ENCODE peak calls at places on chromosomes 5 and 9, in ten cellular contexts. E is uterus, I is breast epithelium, G is heart right ventricle, K is IMR-90, X is fibroblast of pulmonary artery, T is AG04450, C is BE2C, Q is retinal pigment epithelial cell, H is brain microvascular endothelial cell. F is an unnamed sample.

GRCh38 chr9:83384214-83384613 is 154.0 kb downstream of the FRMD3 start:
- DNase-seq in E (no peak), I (no peak), G (no peak), K (no peak), X (no peak), T (no peak), C (peak), Q (no peak), H (no peak), F (no peak)

GRCh38 chr5:82738681-82739080 is 338.5 kb downstream of the TMEM167A start:
- DNase-seq in E (no peak), I (no peak), G (no peak), K (no peak), X (no peak), T (no peak), C (no peak), Q (no peak), H (no peak), F (no peak)

GRCh38 chr5:169695919-169696490 is 58.9 kb downstream of the DOCK2 start:
- DNase-seq in E (no peak), I (no peak), G (no peak), K (peak), X (peak), T (peak), C (no peak), Q (peak), H (peak), F (peak)

GRCh38 chr9:99565203-99565602 is 256.5 kb upstream of the NR4A3 start:
- DNase-seq in E (no peak), I (no peak), G (peak), K (no peak), X (no peak), T (no peak), C (no peak), Q (no peak), H (no peak), F (no peak)

GRCh38 chr9:108609895-108610253 is 245.9 kb downstream of the ACTL7B start:
- DNase-seq in E (no peak), I (no peak), G (no peak), K (no peak), X (no peak), T (no peak), C (no peak), Q (peak), H (no peak), F (no peak)

GRCh38 chr9:37383393-37383792 is 39.1 kb upstream of the GRHPR start:
- DNase-seq in E (no peak), I (no peak), G (no peak), K (no peak), X (no peak), T (no peak), C (no peak), Q (no peak), H (no peak), F (no peak)

GRCh38 chr5:133332732-133333024 is 279.7 kb downstream of the FSTL4 start:
- DNase-seq in E (no peak), I (no peak), G (no peak), K (no peak), X (no peak), T (no peak), C (no peak), Q (no peak), H (no peak), F (no peak)

GRCh38 chr9:37611961-37612360 is 19.6 kb upstream of the TOMM5 start:
- DNase-seq in E (no peak), I (no peak), G (no peak), K (no peak), X (no peak), T (no peak), C (no peak), Q (no peak), H (no peak), F (no peak)

GRCh38 chr5:143118222-143118621 is 285.3 kb downstream of the NR3C1 start:
- DNase-seq in E (no peak), I (no peak), G (no peak), K (no peak), X (no peak), T (no peak), C (no peak), Q (no peak), H (no peak), F (peak)

GRCh38 chr5:149646564-149646963 is 65.3 kb downstream of the ARHGEF37 start:
- DNase-seq in E (no peak), I (no peak), G (no peak), K (peak), X (peak), T (no peak), C (peak), Q (no peak), H (peak), F (peak)

GRCh38 chr5:14193496-14193895 is 50.4 kb downstream of the TRIO start:
- DNase-seq in E (no peak), I (no peak), G (no peak), K (no peak), X (peak), T (no peak), C (no peak), Q (no peak), H (no peak), F (no peak)

GRCh38 chr5:170606939-170607338 is 103.1 kb downstream of the KCNIP1 start:
- DNase-seq in E (no peak), I (no peak), G (no peak), K (no peak), X (no peak), T (no peak), C (peak), Q (no peak), H (no peak), F (no peak)

GRCh38 chr5:44388504-44389409 is 463 bp downstream of the FGF10 start:
- DNase-seq in E (peak), I (no peak), G (peak), K (peak), X (peak), T (no peak), C (no peak), Q (no peak), H (no peak), F (peak)

GRCh38 chr5:14932902-14933475 is 61.4 kb upstream of the ANKH start:
- DNase-seq in E (no peak), I (no peak), G (no peak), K (peak), X (no peak), T (no peak), C (no peak), Q (no peak), H (no peak), F (peak)

GRCh38 chr9:138062196-138062595 is 184.6 kb downstream of the CACNA1B start:
- DNase-seq in E (no peak), I (peak), G (no peak), K (no peak), X (no peak), T (no peak), C (no peak), Q (no peak), H (no peak), F (no peak)

GRCh38 chr9:71703172-71703872 is 65.0 kb downstream of the CEMIP2 start:
- DNase-seq in E (no peak), I (no peak), G (no peak), K (no peak), X (peak), T (no peak), C (no peak), Q (no peak), H (no peak), F (peak)

GRCh38 chr9:111937781-111938426 is 41.3 kb downstream of the UGCG start:
- DNase-seq in E (peak), I (no peak), G (peak), K (peak), X (peak), T (no peak), C (no peak), Q (no peak), H (peak), F (no peak)

GRCh38 chr9:120109242-120109641 is 470.7 kb downstream of the CDK5RAP2 start:
- DNase-seq in E (no peak), I (no peak), G (no peak), K (no peak), X (no peak), T (no peak), C (peak), Q (no peak), H (no peak), F (no peak)

GRCh38 chr9:134189167-134189474 is 24.8 kb upstream of the RNU6ATAC start:
- DNase-seq in E (peak), I (no peak), G (no peak), K (no peak), X (no peak), T (no peak), C (peak), Q (no peak), H (no peak), F (no peak)

GRCh38 chr9:132485454-132485853 is 75.4 kb downstream of the CFAP77 start:
- DNase-seq in E (no peak), I (no peak), G (no peak), K (no peak), X (no peak), T (no peak), C (no peak), Q (no peak), H (no peak), F (no peak)

GRCh38 chr5:52869391-52869790 is 81.7 kb downstream of the ITGA1 start:
- DNase-seq in E (no peak), I (no peak), G (no peak), K (no peak), X (no peak), T (no peak), C (no peak), Q (no peak), H (no peak), F (no peak)

GRCh38 chr5:67003373-67003905 is 193.2 kb downstream of the CD180 start:
- DNase-seq in E (no peak), I (no peak), G (no peak), K (no peak), X (no peak), T (no peak), C (no peak), Q (no peak), H (no peak), F (no peak)

GRCh38 chr9:108562176-108562575 is 293.6 kb downstream of the ACTL7B start:
- DNase-seq in E (no peak), I (no peak), G (no peak), K (no peak), X (no peak), T (no peak), C (no peak), Q (no peak), H (no peak), F (peak)

DNA sequence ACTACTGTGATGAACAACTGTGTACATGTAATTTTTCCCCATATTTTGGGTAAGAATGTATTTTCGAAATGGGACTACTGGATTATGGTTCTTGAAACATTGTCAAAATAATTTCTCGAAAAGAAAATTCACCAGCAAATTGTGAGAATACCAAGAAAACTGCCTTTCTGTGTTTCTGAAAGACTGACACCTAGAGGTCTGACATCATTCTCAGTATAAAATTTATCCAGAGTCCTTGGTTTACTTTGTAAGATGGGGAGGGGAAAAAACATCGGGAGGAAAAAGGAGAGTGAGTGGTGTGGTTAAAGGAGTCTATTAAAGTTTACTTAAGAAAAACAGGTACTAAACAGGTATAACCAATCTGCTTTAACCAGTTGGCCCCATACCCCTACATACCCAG is 149.2 kb downstream of the CEP120 start:
- DNase-seq in E (no peak), I (no peak), G (no peak), K (no peak), X (no peak), T (no peak), C (no peak), Q (no peak), H (no peak), F (no peak)
- TF ChIP-seq CTCF in E (no peak), I (no peak), G (no peak), K (peak), X (peak), T (no peak), C (no peak), Q (peak), H (no peak), F (peak)

DNA sequence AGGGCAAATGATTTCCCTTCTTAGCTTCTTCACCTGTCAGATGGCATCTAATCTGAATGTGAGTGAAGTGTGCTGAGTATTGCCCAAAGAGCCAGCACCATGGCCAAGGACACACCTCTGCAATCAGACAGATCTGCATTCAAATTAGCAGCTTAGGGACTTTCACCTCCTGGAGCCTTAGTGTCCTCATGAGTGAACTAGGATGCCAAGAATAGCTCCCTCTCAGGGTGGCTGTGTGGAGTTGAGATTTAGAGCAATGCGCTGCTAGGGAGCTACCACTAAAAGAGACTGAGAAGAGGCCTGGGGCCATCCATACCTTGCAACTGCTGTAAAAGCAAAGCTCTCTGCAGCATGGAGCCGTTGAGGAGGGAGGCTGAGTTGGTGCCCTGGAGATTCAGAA is 1.4 kb downstream of the CIZ1 start:
- DNase-seq in E (no peak), I (no peak), G (no peak), K (no peak), X (no peak), T (no peak), C (no peak), Q (no peak), H (no peak), F (no peak)
- H3K4me3 ChIP-seq in E (no peak), I (peak), G (no peak), K (no peak), X (peak), T (peak), C (peak), Q (no peak), H (peak), F (no peak)

GRCh38 chr9:94919376-94920098 is 193.0 kb downstream of the AOPEP start:
- DNase-seq in E (peak), I (no peak), G (no peak), K (peak), X (peak), T (peak), C (no peak), Q (no peak), H (no peak), F (peak)

GRCh38 chr9:94920439-94920951 is 194.0 kb downstream of the AOPEP start:
- DNase-seq in E (peak), I (no peak), G (peak), K (peak), X (peak), T (peak), C (peak), Q (no peak), H (no peak), F (peak)

GRCh38 chr9:94922098-94922607 is 195.7 kb downstream of the AOPEP start:
- DNase-seq in E (peak), I (no peak), G (no peak), K (peak), X (peak), T (peak), C (no peak), Q (peak), H (peak), F (peak)

GRCh38 chr9:94921656-94922055 is 195.2 kb downstream of the AOPEP start:
- DNase-seq in E (no peak), I (no peak), G (no peak), K (no peak), X (no peak), T (no peak), C (no peak), Q (no peak), H (no peak), F (no peak)

GRCh38 chr9:94921072-94921471 is 194.6 kb downstream of the AOPEP start:
- DNase-seq in E (peak), I (no peak), G (no peak), K (peak), X (peak), T (no peak), C (peak), Q (no peak), H (peak), F (peak)
- TF ChIP-seq CTCF in E (no peak), I (no peak), G (no peak), K (no peak), X (no peak), T (no peak), C (no peak), Q (no peak), H (no peak), F (no peak)

GRCh38 chr9:34992376-34992951 is 2.9 kb downstream of the DNAJB5 start:
- DNase-seq in E (peak), I (no peak), G (peak), K (peak), X (peak), T (peak), C (peak), Q (peak), H (peak), F (peak)
- H3K4me3 ChIP-seq in E (no peak), I (no peak), G (no peak), K (no peak), X (no peak), T (peak), C (no peak), Q (no peak), H (peak), F (no peak)

GRCh38 chr5:1437452-1437851 is 7.8 kb downstream of the SLC6A3 start:
- DNase-seq in E (no peak), I (no peak), G (no peak), K (peak), X (peak), T (no peak), C (peak), Q (no peak), H (no peak), F (peak)

GRCh38 chr5:1437876-1438559 is 7.2 kb downstream of the SLC6A3 start:
- DNase-seq in E (no peak), I (no peak), G (no peak), K (no peak), X (no peak), T (no peak), C (no peak), Q (no peak), H (no peak), F (no peak)

GRCh38 chr5:1435369-1435768 is 9.9 kb downstream of the SLC6A3 start:
- DNase-seq in E (no peak), I (no peak), G (no peak), K (no peak), X (no peak), T (no peak), C (no peak), Q (no peak), H (no peak), F (no peak)

GRCh38 chr5:1436036-1436435 is 9.2 kb downstream of the SLC6A3 start:
- DNase-seq in E (no peak), I (no peak), G (no peak), K (no peak), X (no peak), T (no peak), C (no peak), Q (no peak), H (no peak), F (no peak)

GRCh38 chr5:1436681-1437080 is 8.6 kb downstream of the SLC6A3 start:
- DNase-seq in E (no peak), I (no peak), G (no peak), K (no peak), X (no peak), T (no peak), C (no peak), Q (no peak), H (no peak), F (no peak)
- TF ChIP-seq CTCF in E (no peak), I (no peak), G (no peak), K (no peak), X (no peak), T (no peak), C (no peak), Q (no peak), H (no peak), F (no peak)

GRCh38 chr9:136616948-136617695 is 45.6 kb upstream of the EGFL7 start:
- DNase-seq in E (no peak), I (no peak), G (peak), K (no peak), X (no peak), T (no peak), C (no peak), Q (no peak), H (no peak), F (no peak)

GRCh38 chr9:136620441-136621018 is 42.2 kb upstream of the EGFL7 start:
- DNase-seq in E (no peak), I (no peak), G (no peak), K (no peak), X (no peak), T (no peak), C (no peak), Q (no peak), H (no peak), F (no peak)

GRCh38 chr9:136617746-136618577 is 44.8 kb upstream of the EGFL7 start:
- DNase-seq in E (no peak), I (no peak), G (peak), K (no peak), X (no peak), T (no peak), C (no peak), Q (no peak), H (no peak), F (no peak)

GRCh38 chr9:136619742-136620440 is 42.8 kb upstream of the EGFL7 start:
- DNase-seq in E (no peak), I (no peak), G (peak), K (peak), X (no peak), T (no peak), C (no peak), Q (no peak), H (peak), F (no peak)

DNA sequence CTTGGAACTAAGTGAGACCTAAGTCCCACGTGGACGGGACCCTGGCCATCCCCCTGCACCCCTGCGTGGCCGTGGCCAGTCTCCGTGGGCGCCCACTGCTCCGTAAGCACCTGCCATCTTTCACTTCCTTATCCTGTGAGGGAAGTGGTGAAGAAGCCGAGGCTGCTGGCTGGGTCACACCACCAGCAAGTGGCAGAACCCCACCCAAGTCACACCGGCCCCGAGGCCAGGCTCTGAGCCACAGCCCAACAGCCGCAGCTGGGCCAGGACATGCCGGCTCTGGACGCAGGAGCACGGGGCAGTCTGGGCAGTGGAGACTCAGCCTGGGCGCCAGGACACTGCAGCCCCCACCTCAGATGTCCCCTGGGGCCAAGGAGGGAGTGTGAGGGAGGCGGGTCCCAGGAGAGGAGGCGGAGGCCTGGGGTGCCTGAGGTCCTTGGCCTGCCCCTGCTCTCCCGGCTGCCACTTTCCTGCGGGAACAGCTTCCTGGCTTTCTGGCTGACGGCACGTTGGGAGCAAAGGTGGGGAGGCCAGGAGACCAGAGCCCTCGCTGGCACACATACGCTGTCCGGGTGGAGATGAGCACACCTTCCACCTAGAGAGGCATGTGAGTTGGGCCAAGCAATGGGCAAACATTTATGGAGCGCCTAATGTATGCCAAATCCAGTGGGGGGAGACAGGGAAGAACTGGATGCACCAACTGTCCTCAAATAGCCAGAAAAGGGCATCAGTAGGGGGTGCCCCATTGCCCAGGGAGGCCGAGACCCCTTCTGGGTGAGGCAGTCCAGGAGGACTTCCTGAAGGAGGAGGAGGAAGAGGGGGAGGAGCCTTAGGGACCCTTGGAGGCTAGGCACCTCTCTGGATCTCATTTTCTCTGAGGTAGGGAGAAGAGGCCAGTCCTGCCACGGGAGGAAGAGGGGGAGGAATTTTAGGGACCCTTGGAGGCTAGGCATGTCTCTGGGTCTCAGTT is 43.9 kb upstream of the EGFL7 start:
- DNase-seq in E (no peak), I (no peak), G (peak), K (no peak), X (no peak), T (no peak), C (no peak), Q (no peak), H (no peak), F (no peak)
- H3K4me3 ChIP-seq in E (no peak), I (no peak), G (no peak), K (no peak), X (no peak), T (no peak), C (no peak), Q (no peak), H (no peak), F (no peak)

DNA sequence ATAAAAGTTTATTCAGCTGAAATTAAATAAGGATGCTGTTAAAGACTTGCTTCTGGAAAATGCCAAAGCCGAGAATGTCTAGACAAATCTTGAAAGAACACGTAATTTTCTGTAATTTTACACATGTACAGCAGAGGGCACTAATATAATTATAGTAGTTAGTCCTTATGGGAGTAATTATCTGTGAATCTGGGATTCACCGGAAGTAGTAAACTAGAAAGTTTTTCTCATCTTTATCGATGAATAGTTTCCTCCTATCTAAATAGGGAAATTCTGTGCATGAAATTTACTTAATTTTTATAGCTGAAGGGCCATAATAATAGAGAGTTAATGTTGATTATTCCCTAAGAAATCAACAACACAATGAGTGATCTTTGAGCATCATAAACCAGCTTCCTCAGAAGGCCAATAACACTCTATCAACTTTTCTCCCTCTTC is 18.4 kb upstream of the CNTLN start:
- DNase-seq in E (no peak), I (no peak), G (no peak), K (peak), X (peak), T (no peak), C (no peak), Q (peak), H (no peak), F (peak)
- TF ChIP-seq CTCF in E (peak), I (peak), G (peak), K (peak), X (peak), T (peak), C (peak), Q (peak), H (no peak), F (peak)